ENCODE peak calls at places on chromosomes 1 and 21, in nine cellular contexts. W, Z, U, V, B, L, H, K and E are unnamed samples.

GRCh38 chr1:37420461-37420860 is 53.9 kb upstream of the ZC3H12A start:
- DNase-seq in L (no peak), W (no peak), V (no peak), H (no peak), U (no peak), B (no peak), K (no peak), Z (no peak), E (no peak)

GRCh38 chr1:36986241-36986955 is 47.9 kb downstream of the GRIK3 start:
- DNase-seq in Z (no peak), B (no peak), H (no peak), U (no peak), K (no peak), L (no peak), V (no peak), W (no peak), E (no peak)

GRCh38 chr1:180926164-180926981 is 13.7 kb downstream of the KIAA1614 start:
- DNase-seq in H (no peak), L (no peak), W (no peak), U (peak; percentile 53), B (no peak), Z (peak; percentile 62), V (peak; percentile 71), K (peak; percentile 77), E (no peak)

GRCh38 chr1:204896787-204897469 is 26.3 kb downstream of the NFASC start:
- DNase-seq in H (no peak), V (no peak), K (no peak), U (no peak), B (no peak), Z (no peak), W (no peak), L (no peak), E (no peak)

GRCh38 chr1:236536540-236536939 is 12.8 kb downstream of the LGALS8 start:
- DNase-seq in V (no peak), U (no peak), Z (no peak), H (no peak), K (no peak), L (no peak), B (no peak), W (no peak), E (no peak)

GRCh38 chr1:151615711-151616504 is 4.1 kb downstream of the SNX27 start:
- DNase-seq in U (no peak), W (no peak), L (no peak), Z (no peak), V (no peak), H (no peak), K (no peak), B (no peak), E (no peak)

GRCh38 chr1:203038217-203038741 is 12.0 kb downstream of the PPFIA4 start:
- DNase-seq in K (peak; percentile 70), L (no peak), Z (peak; percentile 66), H (no peak), V (peak; percentile 76), W (peak; percentile 91), U (peak; percentile 53), B (no peak), E (no peak)

GRCh38 chr1:201681375-201681774 is 142.4 kb downstream of the NAV1 start:
- DNase-seq in L (no peak), B (no peak), K (peak; percentile 43), Z (peak; percentile 37), H (no peak), U (no peak), W (peak; percentile 51), V (no peak), E (no peak)

GRCh38 chr1:19435851-19436465 is 49.4 kb downstream of the CAPZB start:
- DNase-seq in B (no peak), L (no peak), H (no peak), V (no peak), W (no peak), Z (no peak), U (no peak), K (no peak), E (no peak)

GRCh38 chr1:84506729-84507453 is 510 bp upstream of the GNG5 start:
- DNase-seq in B (no peak), Z (no peak), V (no peak), K (no peak), L (no peak), H (no peak), W (no peak), U (no peak), E (no peak)

GRCh38 chr21:38597436-38597835 is 99.2 kb upstream of the ERG start:
- DNase-seq in V (no peak), H (no peak), B (no peak), U (no peak), W (no peak), L (no peak), Z (no peak), K (no peak), E (no peak)

GRCh38 chr21:29448766-29449165 is 150.0 kb downstream of the BACH1 start:
- DNase-seq in Z (no peak), H (no peak), K (no peak), B (no peak), U (no peak), L (no peak), V (no peak), W (no peak), E (no peak)

GRCh38 chr1:205709059-205709398 is 28.7 kb upstream of the SLC45A3 start:
- DNase-seq in K (no peak), H (no peak), V (no peak), Z (no peak), B (no peak), U (no peak), L (no peak), W (no peak), E (no peak)

GRCh38 chr1:235883261-235883927 is 16.7 kb upstream of the LYST start:
- DNase-seq in Z (peak; percentile 89), W (peak; percentile 95), K (peak; percentile 83), B (peak; percentile 90), U (peak; percentile 85), H (peak; percentile 47), L (no peak), V (peak; percentile 85), E (peak; percentile 81)

GRCh38 chr1:1177452-1178206 is 3.9 kb downstream of the TTLL10 start:
- DNase-seq in H (no peak), W (peak; percentile 59), V (no peak), B (no peak), U (no peak), K (no peak), Z (no peak), L (no peak), E (no peak)

GRCh38 chr1:29180497-29181412 is 945 bp downstream of the SRSF4 start:
- DNase-seq in H (peak; percentile 18), K (no peak), V (no peak), L (no peak), W (no peak), U (no peak), B (peak; percentile 46), Z (no peak), E (no peak)

DNA sequence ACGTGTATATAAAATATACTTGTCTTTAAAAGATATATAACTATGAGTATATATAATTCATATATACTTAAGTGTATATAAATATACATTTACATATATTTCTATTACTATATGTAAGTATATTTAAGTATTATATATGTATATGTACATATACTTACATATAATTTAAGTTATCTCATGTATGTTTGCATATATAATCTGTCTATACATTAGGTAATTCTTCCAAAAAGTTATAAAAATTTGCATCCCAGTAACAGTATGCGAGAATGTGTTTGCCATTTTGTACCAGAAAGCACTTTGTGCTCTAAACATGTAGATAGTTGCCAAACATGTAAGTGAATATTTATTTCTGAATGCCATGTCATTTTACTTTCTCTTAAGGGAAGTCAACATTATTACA is at the start of gene OR2AK2:
- DNase-seq in V (no peak), L (no peak), Z (no peak), B (no peak), W (no peak), U (no peak), K (no peak), H (no peak), E (no peak)
- H3K9me3 ChIP-seq in V (no peaks in the 10 kb centered on the region), L (no peaks in the 10 kb centered on the region), Z (no peaks in the 10 kb centered on the region), B (no peaks in the 10 kb centered on the region), W (peaks cover 2% of the 10 kb centered on the region), U (no peaks in the 10 kb centered on the region), K (no peaks in the 10 kb centered on the region), H (no peaks in the 10 kb centered on the region), E (no peaks in the 10 kb centered on the region)

GRCh38 chr1:154406572-154406879 is 1.4 kb downstream of the IL6R start:
- DNase-seq in Z (no peak), L (no peak), W (no peak), K (no peak), B (no peak), U (no peak), V (no peak), H (no peak), E (no peak)
- H3K4me3 ChIP-seq in Z (peak overlapping the region; percentile 61), L (peak overlapping the region; percentile 48), W (no peak overlapping the region), K (peak overlapping the region; percentile 88), B (peak overlapping the region; percentile 71), U (peak overlapping the region; percentile 51), V (peak overlapping the region; percentile 81), H (peak overlapping the region; percentile 87), E (peak overlapping the region; percentile 65)

GRCh38 chr1:183841950-183842816 is 37.3 kb downstream of the RGL1 start:
- DNase-seq in W (no peak), K (peak; percentile 19), U (peak; percentile 39), V (peak; percentile 31), H (no peak), Z (peak; percentile 20), B (no peak), L (no peak), E (peak; percentile 87)

GRCh38 chr1:183842817-183843187 is 37.9 kb downstream of the RGL1 start:
- DNase-seq in H (no peak), W (no peak), B (no peak), K (no peak), V (no peak), L (no peak), U (no peak), Z (no peak), E (no peak)

GRCh38 chr1:183841550-183841949 is 36.6 kb downstream of the RGL1 start:
- DNase-seq in V (no peak), K (no peak), U (no peak), W (no peak), B (no peak), H (no peak), L (no peak), Z (no peak), E (no peak)

GRCh38 chr1:183838221-183838620 is 33.3 kb downstream of the RGL1 start:
- DNase-seq in L (no peak), U (no peak), H (no peak), V (no peak), B (no peak), W (no peak), K (no peak), Z (no peak), E (no peak)

GRCh38 chr1:183840140-183840539 is 35.2 kb downstream of the RGL1 start:
- DNase-seq in W (no peak), H (no peak), B (no peak), L (no peak), V (no peak), Z (no peak), U (no peak), K (no peak), E (peak; percentile 34)
- H3K9me3 ChIP-seq in W (no peaks in the 10 kb centered on the region), H (no peaks in the 10 kb centered on the region), B (no peaks in the 10 kb centered on the region), L (no peaks in the 10 kb centered on the region), V (no peaks in the 10 kb centered on the region), Z (no peaks in the 10 kb centered on the region), U (no peaks in the 10 kb centered on the region), K (no peaks in the 10 kb centered on the region), E (no peaks in the 10 kb centered on the region)

DNA sequence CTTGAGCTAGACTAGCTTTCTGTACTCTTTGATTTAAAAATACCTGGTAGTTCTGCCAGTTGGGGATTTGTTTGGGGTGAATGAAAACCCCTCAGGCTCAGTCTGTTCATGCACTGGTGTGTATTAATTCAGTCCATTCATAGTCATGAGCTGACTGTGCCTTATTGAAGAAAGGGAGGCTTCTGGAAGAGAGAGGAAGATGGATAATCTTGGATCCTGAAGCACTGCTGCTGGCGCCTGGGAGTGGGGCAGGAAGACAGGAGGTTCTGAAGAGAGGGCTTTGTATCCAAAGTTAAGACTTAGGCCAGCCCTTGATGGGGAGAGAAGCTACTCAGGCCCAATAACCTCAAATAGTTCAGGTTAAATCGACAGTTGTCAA is 83.7 kb downstream of the CAMTA1 start:
- DNase-seq in U (no peak), Z (no peak), L (no peak), H (no peak), B (no peak), V (no peak), K (no peak), W (no peak), E (no peak)
- H3K4me3 ChIP-seq in U (no peak overlapping the region), Z (no peak overlapping the region), L (no peak overlapping the region), H (no peak overlapping the region), B (no peak overlapping the region), V (no peak overlapping the region), K (no peak overlapping the region), W (no peak overlapping the region), E (no peak overlapping the region)